ENCODE peak calls at places on chromosomes 11 and 22, in nine cellular contexts. One of them, this sample, is unnamed.
A peak's percentile ranks its signal among the peaks of the same experiment; 100 is the strongest.

GRCh38 chr11:78040691-78041379 is 17.8 kb upstream of the KCTD14 start:
- DNase-seq in activated CD8-positive, alpha-beta memory T cell treated with anti-CD3 and anti-CD28 coated beads for 48 hours: no peak
- DNase-seq in ascending aorta: no peak
- DNase-seq in endothelial cell: no peak
- DNase-seq in astrocyte of the hippocampus: no peak
- DNase-seq in SK-N-DZ: no peak
- DNase-seq in prostate gland: no peak
- DNase-seq in hepatic stellate cell: no peak
- DNase-seq in stimulated activated CD8-positive, alpha-beta memory T cell treated with anti-CD3 and anti-CD28 coated beads, Interleukin-2, amount 100 ng/mL, for 1 hour: no peak
- DNase-seq in this sample: peak; percentile 80

GRCh38 chr11:122494171-122494570 is 161.4 kb upstream of the UBASH3B start:
- DNase-seq in activated CD8-positive, alpha-beta memory T cell treated with anti-CD3 and anti-CD28 coated beads for 48 hours: no peak
- DNase-seq in ascending aorta: peak; percentile 19
- DNase-seq in endothelial cell: no peak
- DNase-seq in astrocyte of the hippocampus: no peak
- DNase-seq in SK-N-DZ: no peak
- DNase-seq in prostate gland: no peak
- DNase-seq in hepatic stellate cell: no peak
- DNase-seq in stimulated activated CD8-positive, alpha-beta memory T cell treated with anti-CD3 and anti-CD28 coated beads, Interleukin-2, amount 100 ng/mL, for 1 hour: no peak
- DNase-seq in this sample: peak; percentile 69

GRCh38 chr11:33779849-33780528 is 5.7 kb upstream of the FBXO3 start:
- DNase-seq in activated CD8-positive, alpha-beta memory T cell treated with anti-CD3 and anti-CD28 coated beads for 48 hours: no peak
- DNase-seq in ascending aorta: no peak
- DNase-seq in endothelial cell: no peak
- DNase-seq in astrocyte of the hippocampus: peak; percentile 93
- DNase-seq in SK-N-DZ: no peak
- DNase-seq in prostate gland: no peak
- DNase-seq in hepatic stellate cell: peak; percentile 53
- DNase-seq in stimulated activated CD8-positive, alpha-beta memory T cell treated with anti-CD3 and anti-CD28 coated beads, Interleukin-2, amount 100 ng/mL, for 1 hour: no peak
- DNase-seq in this sample: peak; percentile 67

GRCh38 chr11:121024989-121025388 is 1.1 kb downstream of the TBCEL start:
- DNase-seq in activated CD8-positive, alpha-beta memory T cell treated with anti-CD3 and anti-CD28 coated beads for 48 hours: no peak
- DNase-seq in ascending aorta: no peak
- DNase-seq in endothelial cell: no peak
- DNase-seq in astrocyte of the hippocampus: peak; percentile 13
- DNase-seq in SK-N-DZ: no peak
- DNase-seq in prostate gland: no peak
- DNase-seq in hepatic stellate cell: peak; percentile 10
- DNase-seq in stimulated activated CD8-positive, alpha-beta memory T cell treated with anti-CD3 and anti-CD28 coated beads, Interleukin-2, amount 100 ng/mL, for 1 hour: no peak
- DNase-seq in this sample: peak; percentile 33

GRCh38 chr11:35334385-35335090 is 84.8 kb downstream of the SLC1A2 start:
- DNase-seq in activated CD8-positive, alpha-beta memory T cell treated with anti-CD3 and anti-CD28 coated beads for 48 hours: no peak
- DNase-seq in ascending aorta: no peak
- DNase-seq in endothelial cell: no peak
- DNase-seq in astrocyte of the hippocampus: no peak
- DNase-seq in SK-N-DZ: no peak
- DNase-seq in prostate gland: no peak
- DNase-seq in hepatic stellate cell: no peak
- DNase-seq in stimulated activated CD8-positive, alpha-beta memory T cell treated with anti-CD3 and anti-CD28 coated beads, Interleukin-2, amount 100 ng/mL, for 1 hour: no peak
- DNase-seq in this sample: no peak

GRCh38 chr11:67613960-67614715 is 7.4 kb downstream of the NDUFV1 start:
- DNase-seq in activated CD8-positive, alpha-beta memory T cell treated with anti-CD3 and anti-CD28 coated beads for 48 hours: peak; percentile 75
- DNase-seq in ascending aorta: no peak
- DNase-seq in endothelial cell: peak; percentile 77
- DNase-seq in astrocyte of the hippocampus: peak; percentile 64
- DNase-seq in SK-N-DZ: peak; percentile 51
- DNase-seq in prostate gland: no peak
- DNase-seq in hepatic stellate cell: peak; percentile 55
- DNase-seq in stimulated activated CD8-positive, alpha-beta memory T cell treated with anti-CD3 and anti-CD28 coated beads, Interleukin-2, amount 100 ng/mL, for 1 hour: peak; percentile 63
- DNase-seq in this sample: peak; percentile 22

GRCh38 chr11:7571640-7572000 is 57.8 kb downstream of the PPFIBP2 start:
- DNase-seq in activated CD8-positive, alpha-beta memory T cell treated with anti-CD3 and anti-CD28 coated beads for 48 hours: no peak
- DNase-seq in ascending aorta: no peak
- DNase-seq in endothelial cell: peak; percentile 79
- DNase-seq in astrocyte of the hippocampus: peak; percentile 84
- DNase-seq in SK-N-DZ: peak; percentile 39
- DNase-seq in prostate gland: peak; percentile 76
- DNase-seq in hepatic stellate cell: no peak
- DNase-seq in stimulated activated CD8-positive, alpha-beta memory T cell treated with anti-CD3 and anti-CD28 coated beads, Interleukin-2, amount 100 ng/mL, for 1 hour: no peak
- DNase-seq in this sample: peak; percentile 70

GRCh38 chr22:31945478-31945815 is 1.1 kb downstream of the YWHAH start:
- DNase-seq in activated CD8-positive, alpha-beta memory T cell treated with anti-CD3 and anti-CD28 coated beads for 48 hours: no peak
- DNase-seq in ascending aorta: no peak
- DNase-seq in endothelial cell: no peak
- DNase-seq in astrocyte of the hippocampus: no peak
- DNase-seq in SK-N-DZ: no peak
- DNase-seq in prostate gland: no peak
- DNase-seq in hepatic stellate cell: no peak
- DNase-seq in stimulated activated CD8-positive, alpha-beta memory T cell treated with anti-CD3 and anti-CD28 coated beads, Interleukin-2, amount 100 ng/mL, for 1 hour: no peak
- DNase-seq in this sample: no peak

GRCh38 chr11:82980292-82980691 is 78.8 kb downstream of the DDIAS start:
- DNase-seq in activated CD8-positive, alpha-beta memory T cell treated with anti-CD3 and anti-CD28 coated beads for 48 hours: no peak
- DNase-seq in ascending aorta: no peak
- DNase-seq in endothelial cell: no peak
- DNase-seq in astrocyte of the hippocampus: peak; percentile 71
- DNase-seq in SK-N-DZ: no peak
- DNase-seq in prostate gland: no peak
- DNase-seq in hepatic stellate cell: peak; percentile 44
- DNase-seq in stimulated activated CD8-positive, alpha-beta memory T cell treated with anti-CD3 and anti-CD28 coated beads, Interleukin-2, amount 100 ng/mL, for 1 hour: no peak
- DNase-seq in this sample: peak; percentile 89

GRCh38 chr11:15843309-15843857 is 513.0 kb downstream of the SOX6 start:
- DNase-seq in activated CD8-positive, alpha-beta memory T cell treated with anti-CD3 and anti-CD28 coated beads for 48 hours: no peak
- DNase-seq in ascending aorta: no peak
- DNase-seq in endothelial cell: peak; percentile 30
- DNase-seq in astrocyte of the hippocampus: peak; percentile 90
- DNase-seq in SK-N-DZ: no peak
- DNase-seq in prostate gland: peak; percentile 33
- DNase-seq in hepatic stellate cell: no peak
- DNase-seq in stimulated activated CD8-positive, alpha-beta memory T cell treated with anti-CD3 and anti-CD28 coated beads, Interleukin-2, amount 100 ng/mL, for 1 hour: no peak
- DNase-seq in this sample: peak; percentile 6

GRCh38 chr11:18314794-18315523 is 7.0 kb downstream of the HPS5 start:
- DNase-seq in activated CD8-positive, alpha-beta memory T cell treated with anti-CD3 and anti-CD28 coated beads for 48 hours: no peak
- DNase-seq in ascending aorta: no peak
- DNase-seq in endothelial cell: no peak
- DNase-seq in astrocyte of the hippocampus: peak; percentile 52
- DNase-seq in SK-N-DZ: no peak
- DNase-seq in prostate gland: no peak
- DNase-seq in hepatic stellate cell: no peak
- DNase-seq in stimulated activated CD8-positive, alpha-beta memory T cell treated with anti-CD3 and anti-CD28 coated beads, Interleukin-2, amount 100 ng/mL, for 1 hour: no peak
- DNase-seq in this sample: no peak

GRCh38 chr11:19970944-19971343 is 189.3 kb downstream of the DBX1 start:
- DNase-seq in activated CD8-positive, alpha-beta memory T cell treated with anti-CD3 and anti-CD28 coated beads for 48 hours: no peak
- DNase-seq in ascending aorta: no peak
- DNase-seq in endothelial cell: no peak
- DNase-seq in astrocyte of the hippocampus: no peak
- DNase-seq in SK-N-DZ: no peak
- DNase-seq in prostate gland: no peak
- DNase-seq in hepatic stellate cell: no peak
- DNase-seq in stimulated activated CD8-positive, alpha-beta memory T cell treated with anti-CD3 and anti-CD28 coated beads, Interleukin-2, amount 100 ng/mL, for 1 hour: peak; percentile 0
- DNase-seq in this sample: peak; percentile 9

GRCh38 chr22:44676441-44677298 is 25.3 kb upstream of the PRR5 start:
- DNase-seq in activated CD8-positive, alpha-beta memory T cell treated with anti-CD3 and anti-CD28 coated beads for 48 hours: no peak
- DNase-seq in ascending aorta: no peak
- DNase-seq in endothelial cell: no peak
- DNase-seq in astrocyte of the hippocampus: no peak
- DNase-seq in SK-N-DZ: no peak
- DNase-seq in prostate gland: no peak
- DNase-seq in hepatic stellate cell: no peak
- DNase-seq in stimulated activated CD8-positive, alpha-beta memory T cell treated with anti-CD3 and anti-CD28 coated beads, Interleukin-2, amount 100 ng/mL, for 1 hour: no peak
- DNase-seq in this sample: no peak

GRCh38 chr11:72135891-72136676 is 559 bp downstream of the FOLR3 start:
- DNase-seq in activated CD8-positive, alpha-beta memory T cell treated with anti-CD3 and anti-CD28 coated beads for 48 hours: no peak
- DNase-seq in ascending aorta: no peak
- DNase-seq in endothelial cell: no peak
- DNase-seq in astrocyte of the hippocampus: peak; percentile 21
- DNase-seq in SK-N-DZ: no peak
- DNase-seq in prostate gland: no peak
- DNase-seq in hepatic stellate cell: peak; percentile 76
- DNase-seq in stimulated activated CD8-positive, alpha-beta memory T cell treated with anti-CD3 and anti-CD28 coated beads, Interleukin-2, amount 100 ng/mL, for 1 hour: no peak
- DNase-seq in this sample: no peak

GRCh38 chr22:50529416-50530279 is at the start of gene TYMP:
- DNase-seq in activated CD8-positive, alpha-beta memory T cell treated with anti-CD3 and anti-CD28 coated beads for 48 hours: no peak
- DNase-seq in ascending aorta: no peak
- DNase-seq in endothelial cell: no peak
- DNase-seq in astrocyte of the hippocampus: no peak
- DNase-seq in SK-N-DZ: no peak
- DNase-seq in prostate gland: peak; percentile 49
- DNase-seq in hepatic stellate cell: peak; percentile 67
- DNase-seq in stimulated activated CD8-positive, alpha-beta memory T cell treated with anti-CD3 and anti-CD28 coated beads, Interleukin-2, amount 100 ng/mL, for 1 hour: no peak
- DNase-seq in this sample: no peak

GRCh38 chr11:12167098-12167999 is 57.0 kb downstream of the MICAL2 start:
- DNase-seq in activated CD8-positive, alpha-beta memory T cell treated with anti-CD3 and anti-CD28 coated beads for 48 hours: no peak
- DNase-seq in ascending aorta: no peak
- DNase-seq in endothelial cell: no peak
- DNase-seq in astrocyte of the hippocampus: peak; percentile 80
- DNase-seq in SK-N-DZ: no peak
- DNase-seq in prostate gland: no peak
- DNase-seq in hepatic stellate cell: no peak
- DNase-seq in stimulated activated CD8-positive, alpha-beta memory T cell treated with anti-CD3 and anti-CD28 coated beads, Interleukin-2, amount 100 ng/mL, for 1 hour: no peak
- DNase-seq in this sample: peak; percentile 100

GRCh38 chr11:29507381-29507780 is 509.4 kb downstream of the KCNA4 start:
- DNase-seq in activated CD8-positive, alpha-beta memory T cell treated with anti-CD3 and anti-CD28 coated beads for 48 hours: no peak
- DNase-seq in ascending aorta: no peak
- DNase-seq in endothelial cell: no peak
- DNase-seq in astrocyte of the hippocampus: no peak
- DNase-seq in SK-N-DZ: no peak
- DNase-seq in prostate gland: no peak
- DNase-seq in hepatic stellate cell: no peak
- DNase-seq in stimulated activated CD8-positive, alpha-beta memory T cell treated with anti-CD3 and anti-CD28 coated beads, Interleukin-2, amount 100 ng/mL, for 1 hour: no peak
- DNase-seq in this sample: no peak

GRCh38 chr11:8092587-8093424 is 11.8 kb downstream of the TUB start:
- DNase-seq in activated CD8-positive, alpha-beta memory T cell treated with anti-CD3 and anti-CD28 coated beads for 48 hours: no peak
- DNase-seq in ascending aorta: no peak
- DNase-seq in endothelial cell: peak; percentile 71
- DNase-seq in astrocyte of the hippocampus: peak; percentile 78
- DNase-seq in SK-N-DZ: peak; percentile 67
- DNase-seq in prostate gland: peak; percentile 43
- DNase-seq in hepatic stellate cell: peak; percentile 92
- DNase-seq in stimulated activated CD8-positive, alpha-beta memory T cell treated with anti-CD3 and anti-CD28 coated beads, Interleukin-2, amount 100 ng/mL, for 1 hour: no peak
- DNase-seq in this sample: peak; percentile 70

GRCh38 chr22:36331306-36331911 is 56.4 kb downstream of the MYH9 start:
- DNase-seq in activated CD8-positive, alpha-beta memory T cell treated with anti-CD3 and anti-CD28 coated beads for 48 hours: peak; percentile 45
- DNase-seq in ascending aorta: peak; percentile 90
- DNase-seq in endothelial cell: peak; percentile 52
- DNase-seq in astrocyte of the hippocampus: peak; percentile 94
- DNase-seq in SK-N-DZ: no peak
- DNase-seq in prostate gland: peak; percentile 80
- DNase-seq in hepatic stellate cell: peak; percentile 79
- DNase-seq in stimulated activated CD8-positive, alpha-beta memory T cell treated with anti-CD3 and anti-CD28 coated beads, Interleukin-2, amount 100 ng/mL, for 1 hour: peak; percentile 64
- DNase-seq in this sample: peak; percentile 97

GRCh38 chr11:74268451-74268850 is 43.0 kb downstream of the P4HA3 start:
- DNase-seq in activated CD8-positive, alpha-beta memory T cell treated with anti-CD3 and anti-CD28 coated beads for 48 hours: no peak
- DNase-seq in ascending aorta: no peak
- DNase-seq in endothelial cell: no peak
- DNase-seq in astrocyte of the hippocampus: no peak
- DNase-seq in SK-N-DZ: no peak
- DNase-seq in prostate gland: no peak
- DNase-seq in hepatic stellate cell: no peak
- DNase-seq in stimulated activated CD8-positive, alpha-beta memory T cell treated with anti-CD3 and anti-CD28 coated beads, Interleukin-2, amount 100 ng/mL, for 1 hour: no peak
- DNase-seq in this sample: peak; percentile 81

GRCh38 chr11:86277741-86278140 is 24.3 kb upstream of the HIKESHI start:
- DNase-seq in activated CD8-positive, alpha-beta memory T cell treated with anti-CD3 and anti-CD28 coated beads for 48 hours: no peak
- DNase-seq in ascending aorta: no peak
- DNase-seq in endothelial cell: no peak
- DNase-seq in astrocyte of the hippocampus: no peak
- DNase-seq in SK-N-DZ: no peak
- DNase-seq in prostate gland: no peak
- DNase-seq in hepatic stellate cell: no peak
- DNase-seq in stimulated activated CD8-positive, alpha-beta memory T cell treated with anti-CD3 and anti-CD28 coated beads, Interleukin-2, amount 100 ng/mL, for 1 hour: no peak
- DNase-seq in this sample: no peak

GRCh38 chr22:39183991-39184585 is 31.6 kb upstream of the CBX7 start:
- DNase-seq in activated CD8-positive, alpha-beta memory T cell treated with anti-CD3 and anti-CD28 coated beads for 48 hours: no peak
- DNase-seq in ascending aorta: no peak
- DNase-seq in endothelial cell: no peak
- DNase-seq in astrocyte of the hippocampus: no peak
- DNase-seq in SK-N-DZ: no peak
- DNase-seq in prostate gland: no peak
- DNase-seq in hepatic stellate cell: peak; percentile 75
- DNase-seq in stimulated activated CD8-positive, alpha-beta memory T cell treated with anti-CD3 and anti-CD28 coated beads, Interleukin-2, amount 100 ng/mL, for 1 hour: no peak
- DNase-seq in this sample: no peak

GRCh38 chr11:28269621-28270020 is 161.4 kb downstream of the METTL15 start:
- DNase-seq in activated CD8-positive, alpha-beta memory T cell treated with anti-CD3 and anti-CD28 coated beads for 48 hours: no peak
- DNase-seq in ascending aorta: no peak
- DNase-seq in endothelial cell: no peak
- DNase-seq in astrocyte of the hippocampus: no peak
- DNase-seq in SK-N-DZ: no peak
- DNase-seq in prostate gland: no peak
- DNase-seq in hepatic stellate cell: no peak
- DNase-seq in stimulated activated CD8-positive, alpha-beta memory T cell treated with anti-CD3 and anti-CD28 coated beads, Interleukin-2, amount 100 ng/mL, for 1 hour: no peak
- DNase-seq in this sample: no peak

GRCh38 chr11:123152951-123153350 is 42.1 kb downstream of the CLMP start:
- DNase-seq in activated CD8-positive, alpha-beta memory T cell treated with anti-CD3 and anti-CD28 coated beads for 48 hours: no peak
- DNase-seq in ascending aorta: no peak
- DNase-seq in endothelial cell: no peak
- DNase-seq in astrocyte of the hippocampus: no peak
- DNase-seq in SK-N-DZ: no peak
- DNase-seq in prostate gland: no peak
- DNase-seq in hepatic stellate cell: no peak
- DNase-seq in stimulated activated CD8-positive, alpha-beta memory T cell treated with anti-CD3 and anti-CD28 coated beads, Interleukin-2, amount 100 ng/mL, for 1 hour: no peak
- DNase-seq in this sample: no peak

GRCh38 chr11:12696911-12697581 is 22.8 kb downstream of the TEAD1 start:
- DNase-seq in activated CD8-positive, alpha-beta memory T cell treated with anti-CD3 and anti-CD28 coated beads for 48 hours: no peak
- DNase-seq in ascending aorta: no peak
- DNase-seq in endothelial cell: no peak
- DNase-seq in astrocyte of the hippocampus: no peak
- DNase-seq in SK-N-DZ: no peak
- DNase-seq in prostate gland: no peak
- DNase-seq in hepatic stellate cell: no peak
- DNase-seq in stimulated activated CD8-positive, alpha-beta memory T cell treated with anti-CD3 and anti-CD28 coated beads, Interleukin-2, amount 100 ng/mL, for 1 hour: no peak
- DNase-seq in this sample: no peak

GRCh38 chr11:119355091-119355843 is 8.8 kb upstream of the MFRP start:
- DNase-seq in activated CD8-positive, alpha-beta memory T cell treated with anti-CD3 and anti-CD28 coated beads for 48 hours: no peak
- DNase-seq in ascending aorta: no peak
- DNase-seq in endothelial cell: no peak
- DNase-seq in astrocyte of the hippocampus: no peak
- DNase-seq in SK-N-DZ: no peak
- DNase-seq in prostate gland: no peak
- DNase-seq in hepatic stellate cell: no peak
- DNase-seq in stimulated activated CD8-positive, alpha-beta memory T cell treated with anti-CD3 and anti-CD28 coated beads, Interleukin-2, amount 100 ng/mL, for 1 hour: no peak
- DNase-seq in this sample: no peak

GRCh38 chr22:39999144-39999757 is 4.5 kb downstream of the FAM83F start:
- DNase-seq in activated CD8-positive, alpha-beta memory T cell treated with anti-CD3 and anti-CD28 coated beads for 48 hours: no peak
- DNase-seq in ascending aorta: no peak
- DNase-seq in endothelial cell: no peak
- DNase-seq in astrocyte of the hippocampus: no peak
- DNase-seq in SK-N-DZ: no peak
- DNase-seq in prostate gland: no peak
- DNase-seq in hepatic stellate cell: peak; percentile 29
- DNase-seq in stimulated activated CD8-positive, alpha-beta memory T cell treated with anti-CD3 and anti-CD28 coated beads, Interleukin-2, amount 100 ng/mL, for 1 hour: no peak
- DNase-seq in this sample: peak; percentile 82

GRCh38 chr11:4030197-4030596 is 64.4 kb upstream of the RRM1 start:
- DNase-seq in activated CD8-positive, alpha-beta memory T cell treated with anti-CD3 and anti-CD28 coated beads for 48 hours: no peak
- DNase-seq in ascending aorta: no peak
- DNase-seq in endothelial cell: no peak
- DNase-seq in astrocyte of the hippocampus: no peak
- DNase-seq in SK-N-DZ: no peak
- DNase-seq in prostate gland: no peak
- DNase-seq in hepatic stellate cell: no peak
- DNase-seq in stimulated activated CD8-positive, alpha-beta memory T cell treated with anti-CD3 and anti-CD28 coated beads, Interleukin-2, amount 100 ng/mL, for 1 hour: no peak
- DNase-seq in this sample: no peak

GRCh38 chr22:35642305-35642741 is 5.9 kb upstream of the APOL6 start:
- DNase-seq in activated CD8-positive, alpha-beta memory T cell treated with anti-CD3 and anti-CD28 coated beads for 48 hours: no peak
- DNase-seq in ascending aorta: no peak
- DNase-seq in endothelial cell: no peak
- DNase-seq in astrocyte of the hippocampus: no peak
- DNase-seq in SK-N-DZ: no peak
- DNase-seq in prostate gland: no peak
- DNase-seq in hepatic stellate cell: peak; percentile 49
- DNase-seq in stimulated activated CD8-positive, alpha-beta memory T cell treated with anti-CD3 and anti-CD28 coated beads, Interleukin-2, amount 100 ng/mL, for 1 hour: no peak
- DNase-seq in this sample: no peak

GRCh38 chr11:27204527-27204926 is 158.5 kb downstream of the CCDC34 start:
- DNase-seq in activated CD8-positive, alpha-beta memory T cell treated with anti-CD3 and anti-CD28 coated beads for 48 hours: no peak
- DNase-seq in ascending aorta: no peak
- DNase-seq in endothelial cell: peak; percentile 40
- DNase-seq in astrocyte of the hippocampus: no peak
- DNase-seq in SK-N-DZ: no peak
- DNase-seq in prostate gland: no peak
- DNase-seq in hepatic stellate cell: no peak
- DNase-seq in stimulated activated CD8-positive, alpha-beta memory T cell treated with anti-CD3 and anti-CD28 coated beads, Interleukin-2, amount 100 ng/mL, for 1 hour: no peak
- DNase-seq in this sample: no peak

GRCh38 chr11:111320728-111321568 is 22.6 kb downstream of the POU2AF3 start:
- DNase-seq in activated CD8-positive, alpha-beta memory T cell treated with anti-CD3 and anti-CD28 coated beads for 48 hours: no peak
- DNase-seq in ascending aorta: no peak
- DNase-seq in endothelial cell: no peak
- DNase-seq in astrocyte of the hippocampus: peak; percentile 24
- DNase-seq in SK-N-DZ: no peak
- DNase-seq in prostate gland: no peak
- DNase-seq in hepatic stellate cell: no peak
- DNase-seq in stimulated activated CD8-positive, alpha-beta memory T cell treated with anti-CD3 and anti-CD28 coated beads, Interleukin-2, amount 100 ng/mL, for 1 hour: no peak
- DNase-seq in this sample: no peak

This sample was measured in M059J.